ENCODE peak calls at places on chromosomes 6 and 20, in eight cellular contexts. P, T, O, W, Z, D, K and B are unnamed samples.

GRCh38 chr20:5654557-5654956 is 95.6 kb upstream of the SHLD1 start:
- DNase-seq in D (no peak), O (peak), T (no peak), K (no peak), P (peak), Z (peak), W (no peak), B (peak)

GRCh38 chr6:121890307-121890910 is 455.0 kb downstream of the GJA1 start:
- DNase-seq in D (no peak), K (no peak), Z (no peak), W (no peak), O (no peak), P (no peak), T (no peak), B (no peak)

GRCh38 chr6:123838612-123839279 is 35.1 kb downstream of the NKAIN2 start:
- DNase-seq in O (no peak), K (no peak), P (no peak), Z (no peak), D (no peak), W (no peak), T (no peak), B (no peak)

GRCh38 chr6:9516207-9516606 is 898.7 kb downstream of the TFAP2A start:
- DNase-seq in W (no peak), O (no peak), Z (peak), K (no peak), P (peak), T (no peak), D (no peak), B (no peak)

GRCh38 chr6:16822529-16822928 is 61.3 kb upstream of the ATXN1 start:
- DNase-seq in W (no peak), Z (no peak), K (no peak), T (no peak), O (no peak), P (no peak), D (no peak), B (no peak)

GRCh38 chr20:8909596-8909995 is 159.3 kb upstream of the PLCB4 start:
- DNase-seq in W (no peak), O (no peak), T (no peak), P (peak), D (no peak), Z (no peak), K (no peak), B (no peak)

GRCh38 chr6:6676910-6677441 is 88.5 kb downstream of the LY86 start:
- DNase-seq in K (peak), O (peak), W (peak), Z (peak), P (peak), D (peak), T (peak), B (peak)

GRCh38 chr6:43274916-43275597 is 23.0 kb upstream of the SLC22A7 start:
- DNase-seq in P (no peak), Z (no peak), W (peak), K (no peak), O (no peak), D (no peak), T (no peak), B (no peak)

GRCh38 chr6:158047120-158047518 is 65.5 kb downstream of the SYNJ2 start:
- DNase-seq in Z (no peak), W (no peak), P (peak), T (peak), D (no peak), O (peak), K (no peak), B (peak)

GRCh38 chr6:167575201-167575696 is 250.4 kb downstream of the TTLL2 start:
- DNase-seq in P (no peak), T (no peak), W (no peak), D (no peak), O (no peak), Z (peak), K (no peak), B (no peak)

GRCh38 chr20:53276143-53276542 is 304.0 kb downstream of the TSHZ2 start:
- DNase-seq in D (no peak), Z (no peak), O (no peak), K (no peak), T (no peak), W (no peak), P (no peak), B (no peak)

GRCh38 chr6:16271415-16271814 is 33.0 kb downstream of the GMPR start:
- DNase-seq in W (no peak), Z (no peak), O (no peak), T (no peak), K (no peak), D (no peak), P (no peak), B (no peak)

GRCh38 chr20:63958471-63958870 is 2.3 kb upstream of the UCKL1 start:
- DNase-seq in K (no peak), O (no peak), T (no peak), P (no peak), Z (no peak), W (no peak), D (no peak), B (no peak)

GRCh38 chr20:20076297-20077065 is 24.1 kb downstream of the CFAP61 start:
- DNase-seq in W (no peak), Z (peak), T (peak), K (no peak), P (peak), O (peak), D (no peak), B (no peak)

GRCh38 chr6:85576479-85576878 is 17.2 kb downstream of the SNX14 start:
- DNase-seq in O (no peak), K (no peak), D (no peak), Z (peak), T (no peak), P (no peak), W (no peak), B (no peak)

GRCh38 chr6:14456941-14457340 is 339.4 kb downstream of the CD83 start:
- DNase-seq in O (no peak), D (no peak), P (no peak), K (no peak), T (no peak), Z (no peak), W (no peak), B (no peak)

GRCh38 chr6:53439556-53439955 is 90.8 kb upstream of the ELOVL5 start:
- DNase-seq in W (no peak), Z (peak), P (peak), D (no peak), T (no peak), K (no peak), O (no peak), B (no peak)

GRCh38 chr20:1272368-1273155 is 6.5 kb downstream of the SNPH start:
- DNase-seq in P (no peak), D (no peak), T (peak), O (peak), Z (no peak), K (no peak), W (no peak), B (no peak)

GRCh38 chr20:53774487-53775203 is 181.0 kb upstream of the ZNF217 start:
- DNase-seq in K (no peak), W (no peak), D (no peak), T (no peak), P (peak), Z (peak), O (no peak), B (no peak)

GRCh38 chr6:140812636-140813035 is 1320.1 kb upstream of the GJE1 start:
- DNase-seq in O (no peak), T (no peak), Z (peak), D (no peak), P (no peak), K (no peak), W (no peak), B (no peak)

GRCh38 chr20:9610665-9611064 is 96.3 kb downstream of the LAMP5 start:
- DNase-seq in O (no peak), P (no peak), Z (no peak), D (no peak), K (no peak), W (no peak), T (no peak), B (no peak)

GRCh38 chr6:31900917-31901414 is 920 bp downstream of the ZBTB12 start:
- DNase-seq in T (no peak), W (no peak), O (peak), Z (no peak), D (no peak), K (no peak), P (no peak), B (no peak)

GRCh38 chr6:7809346-7809745 is 83.4 kb downstream of the BMP6 start:
- DNase-seq in D (no peak), K (no peak), T (no peak), O (no peak), Z (no peak), W (no peak), P (no peak), B (no peak)

GRCh38 chr20:52269327-52269726 is 77.7 kb upstream of the ZFP64 start:
- DNase-seq in K (no peak), D (no peak), Z (no peak), P (no peak), T (no peak), W (no peak), O (peak), B (no peak)

GRCh38 chr20:16441526-16442164 is 131.6 kb downstream of the KIF16B start:
- DNase-seq in K (no peak), P (no peak), D (no peak), Z (no peak), W (no peak), T (no peak), O (no peak), B (no peak)

GRCh38 chr6:134176283-134176975 is 124.0 kb upstream of the SLC2A12 start:
- DNase-seq in Z (peak), P (peak), K (peak), D (no peak), W (no peak), O (peak), T (no peak), B (no peak)

GRCh38 chr20:1401431-1401907 is 8.6 kb upstream of the FKBP1A start:
- DNase-seq in D (no peak), K (no peak), W (no peak), Z (no peak), O (no peak), P (no peak), T (no peak), B (no peak)

GRCh38 chr6:15504581-15505350 is 158.1 kb downstream of the DTNBP1 start:
- DNase-seq in K (peak), P (peak), D (peak), T (no peak), Z (peak), W (no peak), O (no peak), B (no peak)

GRCh38 chr20:23583526-23583925 is 15.2 kb upstream of the CST9L start:
- DNase-seq in D (no peak), W (no peak), O (no peak), P (no peak), K (no peak), Z (no peak), T (no peak), B (no peak)

GRCh38 chr6:82786251-82786650 is 279.4 kb downstream of the UBE3D start:
- DNase-seq in T (no peak), O (no peak), P (no peak), W (no peak), Z (no peak), D (no peak), K (no peak), B (no peak)

GRCh38 chr6:82785206-82785605 is 280.4 kb downstream of the UBE3D start:
- DNase-seq in D (no peak), O (no peak), W (no peak), Z (no peak), P (no peak), K (no peak), T (no peak), B (no peak)

GRCh38 chr6:82781805-82782204 is 283.8 kb downstream of the UBE3D start:
- DNase-seq in D (no peak), Z (no peak), K (no peak), T (no peak), O (no peak), W (no peak), P (no peak), B (no peak)

GRCh38 chr6:82780334-82780733 is 285.3 kb downstream of the UBE3D start:
- DNase-seq in Z (no peak), T (no peak), P (no peak), O (no peak), K (no peak), D (no peak), W (no peak), B (no peak)

DNA sequence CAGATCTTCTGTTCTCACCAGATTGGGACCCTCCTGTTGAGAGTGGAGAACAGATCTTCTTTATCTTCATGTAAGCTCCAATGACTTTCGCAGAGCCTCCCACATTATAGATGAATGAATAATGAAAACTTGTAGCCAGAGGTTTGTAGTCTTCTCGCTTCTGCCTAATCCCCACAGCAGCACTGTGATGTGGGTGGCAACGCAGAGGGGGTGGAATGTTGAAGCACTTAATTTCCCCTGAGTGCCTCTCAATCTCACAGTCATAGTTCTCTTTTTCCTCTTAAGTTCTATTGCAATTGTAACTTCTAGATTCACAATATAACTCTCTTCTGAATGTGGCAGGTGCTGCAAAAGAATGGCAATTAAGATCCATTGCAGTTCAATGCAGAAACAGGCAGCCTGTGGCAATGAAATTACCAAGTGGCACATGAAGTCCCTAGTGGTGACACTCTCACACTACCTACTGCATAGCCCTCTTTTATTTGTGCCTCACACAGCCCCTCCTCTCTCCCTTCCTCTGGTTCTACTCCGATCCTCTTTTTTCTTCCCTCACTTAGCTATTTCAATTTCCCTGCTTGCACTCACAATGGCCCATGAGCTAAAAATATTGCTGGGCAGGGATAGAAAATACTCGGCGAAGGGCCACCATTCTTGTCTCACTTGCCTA is 281.9 kb downstream of the UBE3D start:
- DNase-seq in Z (no peak), O (peak), P (no peak), K (no peak), W (no peak), D (no peak), T (no peak), B (peak)
- TF ChIP-seq CTCF in Z (no peak), O (peak), P (no peak), K (no peak), W (no peak), D (no peak), T (peak), B (peak)

DNA sequence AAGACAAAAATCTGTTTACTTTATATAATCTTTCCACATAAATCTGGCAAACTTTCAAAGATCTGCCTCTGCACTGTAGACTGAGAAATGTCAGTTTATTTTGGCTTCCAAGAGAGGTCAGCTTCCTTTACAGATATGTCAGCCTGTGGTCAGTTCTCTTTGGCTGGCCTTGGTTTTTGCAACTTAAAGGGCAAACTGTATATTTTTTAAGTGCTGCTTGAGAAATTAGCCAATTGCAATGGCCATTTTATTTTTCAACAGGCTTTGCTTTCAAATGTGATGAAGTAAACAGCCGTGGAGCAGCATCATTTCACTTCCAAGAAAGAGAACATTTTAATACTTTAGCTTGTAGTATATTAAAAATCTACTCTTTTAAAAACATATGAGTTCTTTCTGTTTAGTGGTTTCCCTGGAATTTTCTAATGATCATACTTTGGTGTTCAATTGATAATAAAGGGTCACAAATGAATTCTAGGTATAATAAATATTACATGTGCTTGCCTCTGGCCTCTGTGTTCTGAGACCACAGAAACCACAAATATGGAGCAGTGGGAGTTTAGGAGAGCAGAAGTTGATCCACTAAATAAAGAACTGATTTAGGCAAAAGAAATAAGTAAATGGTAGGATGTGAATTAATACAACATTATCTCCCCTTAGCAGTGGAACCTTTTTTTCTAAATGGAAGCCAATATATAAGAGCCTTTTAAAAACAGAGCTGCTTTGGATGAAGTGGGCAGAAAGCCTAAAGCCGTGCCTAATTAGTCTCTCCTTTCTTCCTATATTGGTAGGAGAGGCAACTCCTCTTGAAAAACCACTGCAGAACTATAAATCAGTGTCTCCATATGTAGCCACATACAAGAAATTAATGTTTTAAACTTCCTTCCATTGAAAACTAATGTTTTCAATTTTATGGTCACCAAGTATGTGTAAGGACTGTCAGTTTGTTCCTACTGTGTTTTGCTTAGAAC is 16.2 kb downstream of the ADGRB3 start:
- DNase-seq in P (no peak), Z (peak), W (no peak), O (no peak), K (no peak), T (no peak), D (no peak), B (no peak)
- TF ChIP-seq CTCF in P (no peak), Z (no peak), W (no peak), O (no peak), K (no peak), T (no peak), D (no peak), B (no peak)

DNA sequence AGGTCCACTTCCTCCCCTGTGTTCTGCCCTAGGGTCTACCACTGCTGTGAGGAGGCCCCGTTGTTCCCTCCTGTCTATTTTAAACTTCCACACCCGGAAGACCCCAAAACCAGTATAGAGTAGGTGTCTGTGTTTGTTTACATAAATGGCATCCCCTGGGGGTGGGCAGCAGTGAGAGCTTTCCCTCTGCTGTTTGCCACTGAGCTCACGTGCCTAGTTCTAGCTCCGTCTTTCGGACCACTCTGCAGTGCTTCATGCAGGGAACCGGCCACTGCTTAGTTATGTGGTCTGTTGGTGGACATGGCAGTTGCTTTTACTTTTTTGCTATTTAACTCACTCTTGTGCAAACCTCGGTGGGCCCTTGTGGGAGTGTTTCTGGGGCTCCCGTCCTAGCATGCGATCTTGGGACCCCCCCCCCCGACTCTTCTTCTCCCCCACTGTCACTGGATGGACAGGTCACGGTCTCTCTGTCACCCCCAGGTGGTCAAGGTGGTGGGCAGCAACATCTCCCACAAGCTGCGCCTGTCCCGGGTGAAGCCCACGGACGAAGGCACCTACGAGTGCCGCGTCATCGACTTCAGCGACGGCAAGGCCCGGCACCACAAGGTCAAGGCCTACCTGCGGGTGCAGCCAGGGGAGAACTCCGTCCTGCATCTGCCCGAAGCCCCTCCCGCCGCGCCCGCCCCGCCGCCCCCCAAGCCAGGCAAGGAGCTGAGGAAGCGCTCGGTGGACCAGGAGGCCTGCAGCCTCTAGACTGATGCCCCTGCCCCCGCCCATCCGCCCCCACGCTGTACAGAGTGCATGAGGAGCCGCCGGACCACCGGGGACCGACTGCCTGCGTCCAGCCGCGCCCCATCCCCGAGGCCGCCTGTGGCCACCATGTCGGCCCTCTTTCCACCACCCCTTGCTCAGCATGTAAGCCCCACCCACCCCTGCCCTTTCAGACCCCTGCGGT is 40.9 kb downstream of the VSTM2L start:
- DNase-seq in O (no peak), W (peak), T (no peak), K (no peak), Z (no peak), P (no peak), D (no peak), B (no peak)
- TF ChIP-seq CTCF in O (no peak), W (no peak), T (peak), K (no peak), Z (no peak), P (no peak), D (no peak), B (no peak)

GRCh38 chr6:99590728-99591672 is 15.6 kb upstream of the PRDM13 start:
- DNase-seq in W (peak), D (no peak), P (no peak), T (no peak), Z (no peak), O (peak), K (no peak), B (no peak)

GRCh38 chr6:99589907-99590493 is 16.6 kb upstream of the PRDM13 start:
- DNase-seq in T (no peak), P (no peak), Z (no peak), W (no peak), K (no peak), O (no peak), D (no peak), B (no peak)

GRCh38 chr6:99587792-99588191 is 18.8 kb upstream of the PRDM13 start:
- DNase-seq in P (no peak), O (no peak), Z (no peak), T (no peak), W (no peak), K (no peak), D (no peak), B (no peak)

GRCh38 chr6:99589290-99589672 is 17.4 kb upstream of the PRDM13 start:
- DNase-seq in K (no peak), Z (no peak), O (no peak), T (no peak), P (no peak), D (no peak), W (peak), B (no peak)

DNA sequence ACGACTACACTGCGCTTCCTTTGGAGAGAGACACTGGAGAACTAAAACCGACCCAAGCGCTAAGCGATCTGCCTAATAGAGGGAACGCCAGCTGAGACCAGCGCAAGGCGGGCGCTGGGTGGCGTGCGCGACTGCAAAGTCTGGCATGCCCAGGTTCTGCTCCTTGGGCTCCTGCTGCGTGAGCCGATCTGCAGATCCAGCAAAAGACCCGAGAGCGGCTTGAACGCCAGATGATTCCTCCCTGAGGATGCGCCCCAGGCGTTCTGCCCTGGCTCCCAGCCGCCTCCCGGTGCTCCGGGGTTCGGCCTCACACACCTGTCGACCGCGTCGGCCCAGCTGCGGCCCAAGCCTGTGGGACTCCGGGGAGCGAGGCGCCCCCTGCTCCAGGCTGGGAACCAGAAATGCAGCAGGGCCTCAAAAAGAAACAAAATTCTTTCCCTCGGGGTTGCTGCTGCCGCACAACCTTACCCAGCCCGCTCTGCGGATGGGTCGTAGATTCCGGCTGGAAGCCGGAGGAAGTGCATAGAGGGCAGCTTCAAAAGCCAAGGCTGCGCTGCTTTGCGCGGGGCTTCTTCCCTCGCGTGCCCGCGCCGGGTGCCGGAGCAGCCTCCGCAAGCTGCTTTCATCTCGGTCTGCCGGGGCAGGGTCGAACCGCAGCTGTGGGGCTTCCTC is 17.9 kb upstream of the PRDM13 start:
- DNase-seq in O (peak), P (peak), D (no peak), K (peak), W (peak), Z (peak), T (peak), B (peak)
- TF ChIP-seq CTCF in O (peak), P (peak), D (peak), K (peak), W (peak), Z (peak), T (peak), B (peak)

GRCh38 chr6:136037885-136038460 is 186.5 kb downstream of the PDE7B start:
- DNase-seq in T (no peak), D (no peak), O (no peak), W (no peak), K (peak), Z (peak), P (peak), B (no peak)
- TF ChIP-seq CTCF in T (no peak), D (no peak), O (no peak), W (no peak), K (no peak), Z (peak), P (peak), B (no peak)